ENCODE peak calls at places on chromosomes 11 and 22, in six cellular contexts. One of them, this sample, is unnamed.

GRCh38 chr11:79414644-79415317 is 26.0 kb downstream of the TENM4 start:
- DNase-seq in GM23338: no peak
- DNase-seq in cardiac fibroblast: peak
- DNase-seq in pancreas: no peak
- DNase-seq in tibial nerve: no peak
- DNase-seq in IMR-90: peak
- DNase-seq in this sample: peak

GRCh38 chr11:132607575-132607974 is 924.7 kb downstream of the OPCML start:
- DNase-seq in pancreas: no peak
- DNase-seq in cardiac fibroblast: no peak
- DNase-seq in IMR-90: no peak
- DNase-seq in tibial nerve: no peak
- DNase-seq in GM23338: no peak
- DNase-seq in this sample: no peak

GRCh38 chr11:76523786-76524436 is 79.1 kb downstream of the EMSY start:
- DNase-seq in GM23338: no peak
- DNase-seq in tibial nerve: no peak
- DNase-seq in IMR-90: no peak
- DNase-seq in pancreas: no peak
- DNase-seq in cardiac fibroblast: no peak
- DNase-seq in this sample: no peak

GRCh38 chr11:78179459-78180071 is 8.9 kb downstream of the KCTD21 start:
- DNase-seq in tibial nerve: no peak
- DNase-seq in IMR-90: no peak
- DNase-seq in cardiac fibroblast: no peak
- DNase-seq in GM23338: no peak
- DNase-seq in pancreas: no peak
- DNase-seq in this sample: no peak

GRCh38 chr11:2880646-2881045 is 4.9 kb downstream of the CDKN1C start:
- DNase-seq in cardiac fibroblast: no peak
- DNase-seq in pancreas: no peak
- DNase-seq in tibial nerve: no peak
- DNase-seq in IMR-90: no peak
- DNase-seq in GM23338: no peak
- DNase-seq in this sample: no peak

GRCh38 chr22:43014062-43014875 is 680 bp downstream of the PACSIN2 start:
- DNase-seq in cardiac fibroblast: peak
- DNase-seq in tibial nerve: no peak
- DNase-seq in pancreas: peak
- DNase-seq in GM23338: peak
- DNase-seq in IMR-90: no peak
- DNase-seq in this sample: peak

GRCh38 chr22:17774206-17774927 is at the start of gene BID:
- DNase-seq in pancreas: peak
- DNase-seq in tibial nerve: no peak
- DNase-seq in IMR-90: peak
- DNase-seq in GM23338: peak
- DNase-seq in cardiac fibroblast: no peak
- DNase-seq in this sample: no peak

GRCh38 chr11:61908730-61909622 is 8.4 kb downstream of the RAB3IL1 start:
- DNase-seq in GM23338: peak
- DNase-seq in IMR-90: no peak
- DNase-seq in tibial nerve: no peak
- DNase-seq in pancreas: no peak
- DNase-seq in cardiac fibroblast: peak
- DNase-seq in this sample: no peak

GRCh38 chr11:46121328-46121723 is at the start of gene PHF21A:
- DNase-seq in IMR-90: peak
- DNase-seq in cardiac fibroblast: peak
- DNase-seq in pancreas: peak
- DNase-seq in tibial nerve: peak
- DNase-seq in GM23338: peak
- DNase-seq in this sample: peak

GRCh38 chr11:45801723-45802315 is 3.1 kb upstream of the SLC35C1 start:
- DNase-seq in pancreas: no peak
- DNase-seq in cardiac fibroblast: peak
- DNase-seq in tibial nerve: no peak
- DNase-seq in GM23338: peak
- DNase-seq in IMR-90: no peak
- DNase-seq in this sample: no peak

GRCh38 chr11:126487711-126488110 is 132.2 kb downstream of the ST3GAL4 start:
- DNase-seq in GM23338: no peak
- DNase-seq in cardiac fibroblast: no peak
- DNase-seq in tibial nerve: no peak
- DNase-seq in pancreas: no peak
- DNase-seq in IMR-90: no peak
- DNase-seq in this sample: no peak

GRCh38 chr22:50245214-50246072 is 620 bp upstream of the TUBGCP6 start:
- DNase-seq in cardiac fibroblast: no peak
- DNase-seq in IMR-90: no peak
- DNase-seq in GM23338: no peak
- DNase-seq in tibial nerve: no peak
- DNase-seq in pancreas: no peak
- DNase-seq in this sample: no peak

GRCh38 chr11:11351042-11351586 is 1.9 kb downstream of the CSNK2A3 start:
- DNase-seq in GM23338: no peak
- DNase-seq in cardiac fibroblast: peak
- DNase-seq in IMR-90: no peak
- DNase-seq in tibial nerve: no peak
- DNase-seq in pancreas: no peak
- DNase-seq in this sample: peak

GRCh38 chr11:71140206-71140919 is 112.0 kb downstream of the SHANK2 start:
- DNase-seq in GM23338: no peak
- DNase-seq in tibial nerve: no peak
- DNase-seq in cardiac fibroblast: no peak
- DNase-seq in IMR-90: no peak
- DNase-seq in pancreas: no peak
- DNase-seq in this sample: no peak

GRCh38 chr11:109309153-109309552 is 112.8 kb upstream of the C11orf87 start:
- DNase-seq in tibial nerve: no peak
- DNase-seq in IMR-90: no peak
- DNase-seq in GM23338: no peak
- DNase-seq in pancreas: no peak
- DNase-seq in cardiac fibroblast: peak
- DNase-seq in this sample: no peak

GRCh38 chr11:129313588-129314288 is 61.9 kb upstream of the BARX2 start:
- DNase-seq in GM23338: no peak
- DNase-seq in tibial nerve: peak
- DNase-seq in IMR-90: peak
- DNase-seq in cardiac fibroblast: peak
- DNase-seq in pancreas: no peak
- DNase-seq in this sample: peak

GRCh38 chr11:65538915-65539374 is 14.1 kb downstream of the SCYL1 start:
- DNase-seq in tibial nerve: no peak
- DNase-seq in pancreas: peak
- DNase-seq in IMR-90: no peak
- DNase-seq in GM23338: peak
- DNase-seq in cardiac fibroblast: no peak
- DNase-seq in this sample: no peak

GRCh38 chr11:6599884-6600390 is 3.5 kb downstream of the RRP8 start:
- DNase-seq in IMR-90: no peak
- DNase-seq in GM23338: no peak
- DNase-seq in pancreas: peak
- DNase-seq in cardiac fibroblast: no peak
- DNase-seq in tibial nerve: peak
- DNase-seq in this sample: no peak

GRCh38 chr11:2807801-2808241 is 77.8 kb downstream of the CDKN1C start:
- DNase-seq in IMR-90: no peak
- DNase-seq in cardiac fibroblast: no peak
- DNase-seq in pancreas: peak
- DNase-seq in tibial nerve: no peak
- DNase-seq in GM23338: no peak
- DNase-seq in this sample: no peak

GRCh38 chr11:561148-562003 is 606 bp downstream of the RASSF7 start:
- DNase-seq in GM23338: peak
- DNase-seq in pancreas: peak
- DNase-seq in IMR-90: no peak
- DNase-seq in cardiac fibroblast: no peak
- DNase-seq in tibial nerve: no peak
- DNase-seq in this sample: no peak

GRCh38 chr11:80186687-80187086 is 745.9 kb upstream of the TENM4 start:
- DNase-seq in IMR-90: no peak
- DNase-seq in GM23338: no peak
- DNase-seq in tibial nerve: no peak
- DNase-seq in cardiac fibroblast: no peak
- DNase-seq in pancreas: no peak
- DNase-seq in this sample: peak

GRCh38 chr11:94796863-94797262 is 28.7 kb downstream of the AMOTL1 start:
- DNase-seq in tibial nerve: no peak
- DNase-seq in cardiac fibroblast: no peak
- DNase-seq in GM23338: no peak
- DNase-seq in pancreas: no peak
- DNase-seq in IMR-90: no peak
- DNase-seq in this sample: no peak

GRCh38 chr11:2740275-2740940 is 40.6 kb upstream of the KCNQ1OT1 start:
- DNase-seq in GM23338: no peak
- DNase-seq in IMR-90: no peak
- DNase-seq in cardiac fibroblast: no peak
- DNase-seq in tibial nerve: no peak
- DNase-seq in pancreas: peak
- DNase-seq in this sample: no peak

GRCh38 chr11:81658722-81659121 is 1074.9 kb downstream of the FAM181B start:
- DNase-seq in pancreas: no peak
- DNase-seq in IMR-90: peak
- DNase-seq in tibial nerve: no peak
- DNase-seq in cardiac fibroblast: peak
- DNase-seq in GM23338: peak
- DNase-seq in this sample: peak

GRCh38 chr22:43438666-43439347 is 27.0 kb downstream of the MPPED1 start:
- DNase-seq in IMR-90: no peak
- DNase-seq in tibial nerve: no peak
- DNase-seq in GM23338: no peak
- DNase-seq in pancreas: no peak
- DNase-seq in cardiac fibroblast: no peak
- DNase-seq in this sample: no peak

GRCh38 chr11:71302534-71302909 is 50.1 kb upstream of the SHANK2 start:
- DNase-seq in IMR-90: no peak
- DNase-seq in pancreas: no peak
- DNase-seq in cardiac fibroblast: no peak
- DNase-seq in GM23338: no peak
- DNase-seq in tibial nerve: peak
- DNase-seq in this sample: peak

GRCh38 chr11:66847461-66848232 is 4.4 kb downstream of the RCE1 start:
- DNase-seq in GM23338: no peak
- DNase-seq in IMR-90: no peak
- DNase-seq in pancreas: no peak
- DNase-seq in cardiac fibroblast: no peak
- DNase-seq in tibial nerve: no peak
- DNase-seq in this sample: no peak

GRCh38 chr11:43547900-43548381 is 132.6 kb upstream of the HSD17B12 start:
- DNase-seq in IMR-90: no peak
- DNase-seq in cardiac fibroblast: peak
- DNase-seq in pancreas: peak
- DNase-seq in tibial nerve: no peak
- DNase-seq in GM23338: peak
- DNase-seq in this sample: peak

GRCh38 chr22:17818166-17818565 is 43.9 kb upstream of the BID start:
- DNase-seq in GM23338: no peak
- DNase-seq in cardiac fibroblast: no peak
- DNase-seq in IMR-90: no peak
- DNase-seq in tibial nerve: no peak
- DNase-seq in pancreas: peak
- DNase-seq in this sample: no peak

GRCh38 chr11:61826930-61827572 is 1.0 kb upstream of the FADS2 start:
- DNase-seq in IMR-90: no peak
- DNase-seq in GM23338: no peak
- DNase-seq in tibial nerve: peak
- DNase-seq in pancreas: no peak
- DNase-seq in cardiac fibroblast: no peak
- DNase-seq in this sample: no peak

GRCh38 chr22:20811971-20812660 is 38.2 kb downstream of the SERPIND1 start:
- DNase-seq in tibial nerve: no peak
- DNase-seq in GM23338: no peak
- DNase-seq in IMR-90: no peak
- DNase-seq in pancreas: no peak
- DNase-seq in cardiac fibroblast: no peak
- DNase-seq in this sample: no peak
- H3K4me3 ChIP-seq in tibial nerve: no peak
- H3K4me3 ChIP-seq in GM23338: no peak
- H3K4me3 ChIP-seq in IMR-90: no peak
- H3K4me3 ChIP-seq in pancreas: no peak
- H3K4me3 ChIP-seq in cardiac fibroblast: no peak
- H3K4me3 ChIP-seq in this sample: no peak

DNA sequence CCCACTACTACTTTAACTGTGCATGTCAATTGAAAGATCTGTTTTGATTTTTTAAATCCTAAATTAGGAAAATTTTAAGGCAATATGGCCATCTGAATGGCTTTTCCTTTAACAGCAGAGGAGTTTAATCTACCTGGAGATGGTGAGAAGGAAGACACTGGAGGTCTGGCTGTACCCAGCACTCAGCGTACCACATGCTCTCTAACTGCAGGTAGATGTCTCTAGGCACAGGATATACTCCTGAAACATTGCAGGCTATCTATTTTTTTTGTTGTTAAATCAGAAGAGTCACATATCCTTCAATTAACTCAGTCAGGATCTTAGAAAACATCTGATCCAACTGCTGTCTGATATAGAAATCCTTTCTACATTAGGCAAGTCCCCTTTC is 17.3 kb upstream of the CASTOR1 start:
- DNase-seq in tibial nerve: no peak
- DNase-seq in cardiac fibroblast: no peak
- DNase-seq in IMR-90: no peak
- DNase-seq in GM23338: no peak
- DNase-seq in pancreas: no peak
- DNase-seq in this sample: no peak
- H3K4me3 ChIP-seq in tibial nerve: no peak
- H3K4me3 ChIP-seq in cardiac fibroblast: no peak
- H3K4me3 ChIP-seq in IMR-90: no peak
- H3K4me3 ChIP-seq in GM23338: no peak
- H3K4me3 ChIP-seq in pancreas: no peak
- H3K4me3 ChIP-seq in this sample: no peak

GRCh38 chr11:83034673-83035014 is 37.1 kb downstream of the RAB30 start:
- DNase-seq in IMR-90: no peak
- DNase-seq in pancreas: no peak
- DNase-seq in GM23338: no peak
- DNase-seq in tibial nerve: no peak
- DNase-seq in cardiac fibroblast: no peak
- DNase-seq in this sample: no peak
- H3K4me3 ChIP-seq in IMR-90: no peak
- H3K4me3 ChIP-seq in pancreas: no peak
- H3K4me3 ChIP-seq in GM23338: no peak
- H3K4me3 ChIP-seq in tibial nerve: no peak
- H3K4me3 ChIP-seq in cardiac fibroblast: no peak
- H3K4me3 ChIP-seq in this sample: no peak

GRCh38 chr22:49101225-49101624 is 726.4 kb downstream of the BRD1 start:
- DNase-seq in IMR-90: no peak
- DNase-seq in tibial nerve: no peak
- DNase-seq in cardiac fibroblast: no peak
- DNase-seq in pancreas: no peak
- DNase-seq in GM23338: no peak
- DNase-seq in this sample: no peak
- H3K4me3 ChIP-seq in IMR-90: no peak
- H3K4me3 ChIP-seq in tibial nerve: no peak
- H3K4me3 ChIP-seq in cardiac fibroblast: no peak
- H3K4me3 ChIP-seq in pancreas: no peak
- H3K4me3 ChIP-seq in GM23338: no peak
- H3K4me3 ChIP-seq in this sample: no peak

GRCh38 chr11:114921697-114922096 is 243.4 kb downstream of the NXPE2 start:
- DNase-seq in IMR-90: no peak
- DNase-seq in cardiac fibroblast: no peak
- DNase-seq in tibial nerve: no peak
- DNase-seq in pancreas: no peak
- DNase-seq in GM23338: no peak
- DNase-seq in this sample: no peak
- H3K4me3 ChIP-seq in IMR-90: no peak
- H3K4me3 ChIP-seq in cardiac fibroblast: no peak
- H3K4me3 ChIP-seq in tibial nerve: no peak
- H3K4me3 ChIP-seq in pancreas: no peak
- H3K4me3 ChIP-seq in GM23338: no peak
- H3K4me3 ChIP-seq in this sample: no peak

This sample was measured in fibroblast of villous mesenchyme.